ENCODE peak calls at places on chromosomes 5 and 9, in five cellular contexts. K is iPS DF 6.9; I is Karpas-422; G is tibial artery; T is CD8-positive, alpha-beta T cell. Q is an unnamed sample. For H3K4me1, the result is how much of the 10 kb centered on the place peaks cover.

GRCh38 chr9:105421864-105422263 is 26.0 kb upstream of the FSD1L start:
- DNase-seq in K (no peak), I (no peak), G (no peak), T (no peak), Q (no peak)

GRCh38 chr5:69093771-69094570 is at the start of gene SLC30A5:
- DNase-seq in T (peak), K (peak), I (peak), G (peak), Q (peak)

GRCh38 chr5:2220741-2221140 is 338.0 kb upstream of the IRX4 start:
- DNase-seq in T (no peak), I (no peak), K (no peak), G (no peak), Q (no peak)

GRCh38 chr9:128412120-128412790 is 8.4 kb upstream of the CERCAM start:
- DNase-seq in T (no peak), G (peak), I (peak), K (peak), Q (peak)

GRCh38 chr9:88441301-88442007 is 53.2 kb downstream of the SPIN1 start:
- DNase-seq in I (no peak), T (no peak), K (no peak), G (no peak), Q (no peak)

GRCh38 chr5:179317411-179318192 is 27.7 kb downstream of the ADAMTS2 start:
- DNase-seq in I (no peak), T (no peak), K (no peak), G (no peak), Q (no peak)

GRCh38 chr5:73963021-73963420 is 337.0 kb downstream of the ARHGEF28 start:
- DNase-seq in T (no peak), G (no peak), K (no peak), I (no peak), Q (no peak)

GRCh38 chr5:81207009-81207408 is 26.1 kb upstream of the CKMT2 start:
- DNase-seq in G (no peak), I (peak), K (no peak), T (no peak), Q (no peak)

GRCh38 chr9:129318121-129319075 is 140.3 kb upstream of the IER5L start:
- DNase-seq in T (no peak), K (no peak), G (peak), I (no peak), Q (no peak)

GRCh38 chr5:111834926-111835599 is 78.1 kb upstream of the NREP start:
- DNase-seq in I (no peak), K (no peak), G (no peak), T (no peak), Q (no peak)

GRCh38 chr5:105903069-105903468 is 1767.7 kb downstream of the EFNA5 start:
- DNase-seq in T (no peak), G (no peak), K (no peak), I (no peak), Q (no peak)

GRCh38 chr9:21967707-21968106 is 26.5 kb downstream of the CDKN2A start:
- DNase-seq in I (peak), K (no peak), G (no peak), T (no peak), Q (no peak)

GRCh38 chr9:21967169-21967568 is 27.0 kb downstream of the CDKN2A start:
- DNase-seq in G (no peak), K (no peak), I (no peak), T (no peak), Q (no peak)

GRCh38 chr9:21964925-21965385 is 29.2 kb downstream of the CDKN2A start:
- DNase-seq in G (no peak), I (peak), T (peak), K (no peak), Q (peak)

GRCh38 chr9:21966140-21966851 is 27.9 kb downstream of the CDKN2A start:
- DNase-seq in T (no peak), K (no peak), G (no peak), I (peak), Q (no peak)

GRCh38 chr9:21965401-21965951 is 28.7 kb downstream of the CDKN2A start:
- DNase-seq in K (no peak), I (peak), T (no peak), G (no peak), Q (peak)
- H3K4me3 ChIP-seq in K (no peak), I (no peak), T (peak), G (peak), Q (peak)

GRCh38 chr9:9791621-9792020 is 821.2 kb downstream of the PTPRD start:
- DNase-seq in K (no peak), T (no peak), G (no peak), I (no peak), Q (no peak)
- H3K4me1 ChIP-seq in K (under half), T (under half), G (under half), I (under half), Q (under half)

GRCh38 chr5:133990396-133990795 is 14.4 kb downstream of the VDAC1 start:
- DNase-seq in G (no peak), K (no peak), T (no peak), I (no peak), Q (no peak)
- H3K27ac ChIP-seq in G (no peak), K (no peak), T (no peak), I (no peak), Q (no peak)

GRCh38 chr9:93955356-93956182 is 414 bp upstream of the BARX1 start:
- DNase-seq in K (no peak), T (no peak), I (no peak), G (no peak), Q (no peak)
- H3K4me3 ChIP-seq in K (peak), T (peak), I (no peak), G (peak), Q (no peak)

Q was measured in CD4-positive, CD25-positive, alpha-beta regulatory T cell.